ENCODE peak calls at places on chromosomes 1 and 21, in ten cellular contexts. One of them, this sample, is unnamed.
A peak's percentile ranks its signal among the peaks of the same experiment; 100 is the strongest.

GRCh38 chr1:109924316-109924715 is 13.7 kb downstream of the CSF1 start:
- DNase-seq in colonic mucosa: no peak
- DNase-seq in GM12878: no peak
- DNase-seq in heart right ventricle: no peak
- DNase-seq in ELR: no peak
- DNase-seq in effector memory CD8-positive, alpha-beta T cell: no peak
- DNase-seq in NCI-H748 treated with DMSO at 0.1 percent for 48 hours: no peak
- DNase-seq in nephron progenitor cell: no peak
- DNase-seq in GM04503: no peak
- DNase-seq in naive thymus-derived CD8-positive, alpha-beta T cell: no peak
- DNase-seq in this sample: no peak

GRCh38 chr1:69494171-69494570 is 73.6 kb upstream of the LRRC7 start:
- DNase-seq in nephron progenitor cell: no peak
- DNase-seq in NCI-H748 treated with DMSO at 0.1 percent for 48 hours: no peak
- DNase-seq in GM12878: no peak
- DNase-seq in effector memory CD8-positive, alpha-beta T cell: no peak
- DNase-seq in GM04503: no peak
- DNase-seq in heart right ventricle: no peak
- DNase-seq in ELR: peak; percentile 60
- DNase-seq in colonic mucosa: no peak
- DNase-seq in naive thymus-derived CD8-positive, alpha-beta T cell: no peak
- DNase-seq in this sample: no peak

GRCh38 chr1:201505505-201505893 is 1.4 kb downstream of the CSRP1 start:
- DNase-seq in GM12878: no peak
- DNase-seq in naive thymus-derived CD8-positive, alpha-beta T cell: no peak
- DNase-seq in NCI-H748 treated with DMSO at 0.1 percent for 48 hours: no peak
- DNase-seq in heart right ventricle: no peak
- DNase-seq in ELR: peak; percentile 85
- DNase-seq in nephron progenitor cell: no peak
- DNase-seq in effector memory CD8-positive, alpha-beta T cell: no peak
- DNase-seq in colonic mucosa: peak; percentile 79
- DNase-seq in GM04503: no peak
- DNase-seq in this sample: peak; percentile 76

GRCh38 chr1:207495816-207496792 is at the start of gene CR1:
- DNase-seq in colonic mucosa: no peak
- DNase-seq in heart right ventricle: peak; percentile 34
- DNase-seq in GM12878: no peak
- DNase-seq in nephron progenitor cell: peak; percentile 64
- DNase-seq in NCI-H748 treated with DMSO at 0.1 percent for 48 hours: peak; percentile 3
- DNase-seq in ELR: no peak
- DNase-seq in naive thymus-derived CD8-positive, alpha-beta T cell: peak; percentile 18
- DNase-seq in GM04503: no peak
- DNase-seq in effector memory CD8-positive, alpha-beta T cell: peak; percentile 18
- DNase-seq in this sample: no peak

GRCh38 chr1:185741551-185741950 is 7.4 kb downstream of the HMCN1 start:
- DNase-seq in colonic mucosa: no peak
- DNase-seq in naive thymus-derived CD8-positive, alpha-beta T cell: no peak
- DNase-seq in nephron progenitor cell: no peak
- DNase-seq in NCI-H748 treated with DMSO at 0.1 percent for 48 hours: no peak
- DNase-seq in heart right ventricle: no peak
- DNase-seq in effector memory CD8-positive, alpha-beta T cell: no peak
- DNase-seq in GM12878: no peak
- DNase-seq in GM04503: peak; percentile 79
- DNase-seq in ELR: no peak
- DNase-seq in this sample: peak; percentile 28

GRCh38 chr1:156591432-156592157 is at the start of gene NAXE:
- DNase-seq in heart right ventricle: peak; percentile 73
- DNase-seq in NCI-H748 treated with DMSO at 0.1 percent for 48 hours: peak; percentile 58
- DNase-seq in ELR: peak; percentile 80
- DNase-seq in naive thymus-derived CD8-positive, alpha-beta T cell: peak; percentile 47
- DNase-seq in GM04503: no peak
- DNase-seq in effector memory CD8-positive, alpha-beta T cell: peak; percentile 67
- DNase-seq in colonic mucosa: peak; percentile 80
- DNase-seq in GM12878: no peak
- DNase-seq in nephron progenitor cell: peak; percentile 85
- DNase-seq in this sample: peak; percentile 41

GRCh38 chr1:175555266-175555665 is 188.1 kb downstream of the TNR start:
- DNase-seq in naive thymus-derived CD8-positive, alpha-beta T cell: no peak
- DNase-seq in GM12878: no peak
- DNase-seq in heart right ventricle: no peak
- DNase-seq in effector memory CD8-positive, alpha-beta T cell: no peak
- DNase-seq in NCI-H748 treated with DMSO at 0.1 percent for 48 hours: no peak
- DNase-seq in colonic mucosa: no peak
- DNase-seq in nephron progenitor cell: no peak
- DNase-seq in GM04503: no peak
- DNase-seq in ELR: peak; percentile 1
- DNase-seq in this sample: no peak

GRCh38 chr1:8516793-8517556 is 199.1 kb downstream of the SLC45A1 start:
- DNase-seq in nephron progenitor cell: no peak
- DNase-seq in NCI-H748 treated with DMSO at 0.1 percent for 48 hours: peak; percentile 33
- DNase-seq in naive thymus-derived CD8-positive, alpha-beta T cell: no peak
- DNase-seq in heart right ventricle: no peak
- DNase-seq in effector memory CD8-positive, alpha-beta T cell: no peak
- DNase-seq in colonic mucosa: no peak
- DNase-seq in ELR: peak; percentile 36
- DNase-seq in GM04503: no peak
- DNase-seq in GM12878: no peak
- DNase-seq in this sample: peak; percentile 44

GRCh38 chr1:91929246-91929645 is 20.0 kb upstream of the BRDT start:
- DNase-seq in effector memory CD8-positive, alpha-beta T cell: no peak
- DNase-seq in NCI-H748 treated with DMSO at 0.1 percent for 48 hours: no peak
- DNase-seq in naive thymus-derived CD8-positive, alpha-beta T cell: no peak
- DNase-seq in colonic mucosa: no peak
- DNase-seq in nephron progenitor cell: no peak
- DNase-seq in heart right ventricle: peak; percentile 23
- DNase-seq in GM12878: no peak
- DNase-seq in GM04503: no peak
- DNase-seq in ELR: no peak
- DNase-seq in this sample: no peak

GRCh38 chr21:37159053-37159776 is 86.2 kb downstream of the TTC3 start:
- DNase-seq in effector memory CD8-positive, alpha-beta T cell: no peak
- DNase-seq in GM04503: no peak
- DNase-seq in colonic mucosa: no peak
- DNase-seq in naive thymus-derived CD8-positive, alpha-beta T cell: no peak
- DNase-seq in NCI-H748 treated with DMSO at 0.1 percent for 48 hours: no peak
- DNase-seq in nephron progenitor cell: no peak
- DNase-seq in heart right ventricle: no peak
- DNase-seq in GM12878: peak; percentile 42
- DNase-seq in ELR: no peak
- DNase-seq in this sample: peak; percentile 76

GRCh38 chr1:9792156-9793042 is 31.4 kb downstream of the CLSTN1 start:
- DNase-seq in colonic mucosa: no peak
- DNase-seq in heart right ventricle: no peak
- DNase-seq in effector memory CD8-positive, alpha-beta T cell: no peak
- DNase-seq in NCI-H748 treated with DMSO at 0.1 percent for 48 hours: peak; percentile 80
- DNase-seq in GM12878: no peak
- DNase-seq in GM04503: no peak
- DNase-seq in ELR: peak; percentile 28
- DNase-seq in naive thymus-derived CD8-positive, alpha-beta T cell: no peak
- DNase-seq in nephron progenitor cell: peak; percentile 65
- DNase-seq in this sample: peak; percentile 36

GRCh38 chr1:224996266-224996665 is 66.8 kb downstream of the DNAH14 start:
- DNase-seq in effector memory CD8-positive, alpha-beta T cell: no peak
- DNase-seq in nephron progenitor cell: no peak
- DNase-seq in naive thymus-derived CD8-positive, alpha-beta T cell: no peak
- DNase-seq in ELR: no peak
- DNase-seq in GM04503: no peak
- DNase-seq in colonic mucosa: no peak
- DNase-seq in NCI-H748 treated with DMSO at 0.1 percent for 48 hours: no peak
- DNase-seq in GM12878: no peak
- DNase-seq in heart right ventricle: no peak
- DNase-seq in this sample: no peak

GRCh38 chr21:38643404-38644023 is 145.2 kb upstream of the ERG start:
- DNase-seq in naive thymus-derived CD8-positive, alpha-beta T cell: no peak
- DNase-seq in NCI-H748 treated with DMSO at 0.1 percent for 48 hours: no peak
- DNase-seq in ELR: no peak
- DNase-seq in colonic mucosa: no peak
- DNase-seq in effector memory CD8-positive, alpha-beta T cell: no peak
- DNase-seq in nephron progenitor cell: no peak
- DNase-seq in GM04503: no peak
- DNase-seq in heart right ventricle: no peak
- DNase-seq in GM12878: no peak
- DNase-seq in this sample: no peak

GRCh38 chr21:42939581-42940413 is 14.4 kb upstream of the ERVH48-1 start:
- DNase-seq in effector memory CD8-positive, alpha-beta T cell: no peak
- DNase-seq in heart right ventricle: no peak
- DNase-seq in naive thymus-derived CD8-positive, alpha-beta T cell: no peak
- DNase-seq in GM12878: no peak
- DNase-seq in GM04503: peak; percentile 94
- DNase-seq in ELR: peak; percentile 92
- DNase-seq in NCI-H748 treated with DMSO at 0.1 percent for 48 hours: no peak
- DNase-seq in nephron progenitor cell: no peak
- DNase-seq in colonic mucosa: peak; percentile 67
- DNase-seq in this sample: peak; percentile 99

GRCh38 chr1:64051801-64052200 is 151.6 kb upstream of the UBE2U start:
- DNase-seq in colonic mucosa: no peak
- DNase-seq in heart right ventricle: no peak
- DNase-seq in NCI-H748 treated with DMSO at 0.1 percent for 48 hours: no peak
- DNase-seq in GM04503: no peak
- DNase-seq in GM12878: no peak
- DNase-seq in ELR: no peak
- DNase-seq in nephron progenitor cell: no peak
- DNase-seq in effector memory CD8-positive, alpha-beta T cell: no peak
- DNase-seq in naive thymus-derived CD8-positive, alpha-beta T cell: no peak
- DNase-seq in this sample: no peak

GRCh38 chr1:8317647-8318360 is at the start of gene SLC45A1:
- DNase-seq in GM12878: no peak
- DNase-seq in nephron progenitor cell: peak; percentile 87
- DNase-seq in heart right ventricle: peak; percentile 86
- DNase-seq in naive thymus-derived CD8-positive, alpha-beta T cell: peak; percentile 68
- DNase-seq in GM04503: no peak
- DNase-seq in effector memory CD8-positive, alpha-beta T cell: peak; percentile 80
- DNase-seq in NCI-H748 treated with DMSO at 0.1 percent for 48 hours: peak; percentile 28
- DNase-seq in colonic mucosa: peak; percentile 59
- DNase-seq in ELR: peak; percentile 69
- DNase-seq in this sample: peak; percentile 57

GRCh38 chr1:7808253-7808844 is 24.3 kb downstream of the PER3 start:
- DNase-seq in GM12878: no peak
- DNase-seq in ELR: peak; percentile 54
- DNase-seq in naive thymus-derived CD8-positive, alpha-beta T cell: no peak
- DNase-seq in NCI-H748 treated with DMSO at 0.1 percent for 48 hours: no peak
- DNase-seq in effector memory CD8-positive, alpha-beta T cell: no peak
- DNase-seq in GM04503: no peak
- DNase-seq in heart right ventricle: no peak
- DNase-seq in nephron progenitor cell: no peak
- DNase-seq in colonic mucosa: no peak
- DNase-seq in this sample: peak; percentile 40

GRCh38 chr1:176531036-176531435 is 68.1 kb downstream of the PAPPA2 start:
- DNase-seq in nephron progenitor cell: no peak
- DNase-seq in heart right ventricle: no peak
- DNase-seq in colonic mucosa: no peak
- DNase-seq in ELR: no peak
- DNase-seq in GM04503: no peak
- DNase-seq in GM12878: no peak
- DNase-seq in NCI-H748 treated with DMSO at 0.1 percent for 48 hours: no peak
- DNase-seq in naive thymus-derived CD8-positive, alpha-beta T cell: no peak
- DNase-seq in effector memory CD8-positive, alpha-beta T cell: no peak
- DNase-seq in this sample: no peak

GRCh38 chr1:201883786-201884185 is 4.9 kb upstream of the SHISA4 start:
- DNase-seq in naive thymus-derived CD8-positive, alpha-beta T cell: no peak
- DNase-seq in GM04503: no peak
- DNase-seq in heart right ventricle: no peak
- DNase-seq in NCI-H748 treated with DMSO at 0.1 percent for 48 hours: no peak
- DNase-seq in ELR: peak; percentile 76
- DNase-seq in effector memory CD8-positive, alpha-beta T cell: no peak
- DNase-seq in nephron progenitor cell: no peak
- DNase-seq in colonic mucosa: no peak
- DNase-seq in GM12878: no peak
- DNase-seq in this sample: peak; percentile 43